ENCODE peak calls at places on chromosomes 5 and 9, in four cellular contexts. M is NCI-H1092, G is cardiac muscle cell, D is substantia nigra. L is an unnamed sample.

GRCh38 chr5:156121234-156121633 is 205.7 kb upstream of the SGCD start:
- DNase-seq in M (no peak), G (no peak), D (no peak), L (no peak)

GRCh38 chr5:57207681-57208080 is 33.8 kb downstream of the GPBP1 start:
- DNase-seq in G (peak), D (no peak), M (no peak), L (no peak)

GRCh38 chr5:111129938-111130337 is 37.8 kb downstream of the WDR36 start:
- DNase-seq in G (no peak), D (no peak), M (no peak), L (no peak)

GRCh38 chr9:133276001-133276884 is 1.2 kb upstream of the ABO start:
- DNase-seq in M (no peak), D (no peak), G (no peak), L (peak)

GRCh38 chr5:108989761-108990392 is 242.2 kb downstream of the FER start:
- DNase-seq in M (no peak), D (no peak), G (no peak), L (no peak)

GRCh38 chr5:140131967-140132409 is 6.3 kb downstream of the IGIP start:
- DNase-seq in G (no peak), D (no peak), M (no peak), L (peak)

GRCh38 chr5:107937198-107937597 is 266.5 kb upstream of the EFNA5 start:
- DNase-seq in G (peak), D (no peak), M (no peak), L (no peak)

GRCh38 chr5:173767580-173768266 is 120.4 kb upstream of the CPEB4 start:
- DNase-seq in G (no peak), M (no peak), D (no peak), L (peak)

GRCh38 chr5:80175337-80175736 is 80.5 kb downstream of the SERINC5 start:
- DNase-seq in M (no peak), D (no peak), G (no peak), L (no peak)

GRCh38 chr5:119336262-119336661 is 19.6 kb upstream of the TNFAIP8 start:
- DNase-seq in G (no peak), M (no peak), D (no peak), L (no peak)

GRCh38 chr9:70143394-70144130 is 99.9 kb downstream of the MAMDC2 start:
- DNase-seq in D (no peak), M (no peak), G (no peak), L (no peak)

GRCh38 chr5:71640408-71640807 is 53.3 kb downstream of the MCCC2 start:
- DNase-seq in D (no peak), M (no peak), G (no peak), L (no peak)

GRCh38 chr9:91426123-91426745 is 2.6 kb upstream of the NFIL3 start:
- DNase-seq in G (peak), M (no peak), D (no peak), L (peak)

GRCh38 chr9:92650839-92651621 is 18.9 kb downstream of the IPPK start:
- DNase-seq in D (no peak), M (no peak), G (no peak), L (peak)

GRCh38 chr5:96433066-96433447 is at the start of gene PCSK1:
- DNase-seq in G (no peak), M (peak), D (no peak), L (no peak)

GRCh38 chr5:122102825-122103224 is 24.8 kb upstream of the LOX start:
- DNase-seq in G (no peak), D (no peak), M (no peak), L (no peak)

L was measured in testis.